ENCODE peak calls at places on chromosomes 1 and 21, in five cellular contexts. Z is left ventricle myocardium inferior, U is HFF-Myc, W is HL-60, I is heart left ventricle. R is an unnamed sample.

GRCh38 chr1:115062542-115063004 is 26.7 kb downstream of the TSPAN2 start:
- DNase-seq in U (no peak), I (peak; percentile 75), Z (peak; percentile 42), W (peak; percentile 96), R (peak; percentile 67)

GRCh38 chr1:70353641-70354331 is 736 bp downstream of the ANKRD13C start:
- DNase-seq in I (peak; percentile 70), Z (no peak), W (peak; percentile 3), U (peak; percentile 33), R (peak; percentile 77)

GRCh38 chr1:170498896-170499295 is 33.1 kb upstream of the GORAB start:
- DNase-seq in U (no peak), Z (no peak), W (no peak), I (no peak), R (no peak)

GRCh38 chr1:100912019-100912418 is 16.1 kb downstream of the SLC30A7 start:
- DNase-seq in Z (no peak), U (no peak), W (no peak), I (no peak), R (no peak)

GRCh38 chr1:203291201-203292096 is 13.9 kb upstream of the BTG2 start:
- DNase-seq in W (no peak), I (no peak), Z (no peak), U (no peak), R (no peak)

GRCh38 chr1:51491166-51491981 is 27.7 kb downstream of the EPS15 start:
- DNase-seq in I (no peak), U (no peak), W (peak; percentile 28), Z (no peak), R (no peak)

GRCh38 chr1:101250656-101251272 is 13.9 kb downstream of the S1PR1 start:
- DNase-seq in Z (no peak), W (no peak), U (no peak), I (no peak), R (no peak)

GRCh38 chr21:45576838-45577737 is 34.8 kb upstream of the SLC19A1 start:
- DNase-seq in W (no peak), Z (peak; percentile 3), U (no peak), I (no peak), R (no peak)

GRCh38 chr1:152347116-152347728 is 12.6 kb downstream of the FLG2 start:
- DNase-seq in I (no peak), W (peak; percentile 47), U (peak; percentile 32), Z (no peak), R (peak; percentile 33)

GRCh38 chr1:2489615-2490014 is 13.5 kb downstream of the PLCH2 start:
- DNase-seq in Z (no peak), I (no peak), W (no peak), U (no peak), R (no peak)

GRCh38 chr1:20588634-20589225 is at the start of gene CDA:
- DNase-seq in Z (peak; percentile 25), I (peak; percentile 62), U (no peak), W (peak; percentile 46), R (no peak)

GRCh38 chr1:167518331-167518700 is at the start of gene CD247:
- DNase-seq in W (no peak), I (no peak), Z (no peak), U (no peak), R (no peak)

GRCh38 chr1:18299441-18300338 is 181.0 kb upstream of the KLHDC7A start:
- DNase-seq in U (no peak), W (no peak), I (peak; percentile 9), Z (no peak), R (no peak)

GRCh38 chr1:1170891-1171550 is 2.7 kb upstream of the TTLL10 start:
- DNase-seq in I (peak; percentile 40), Z (no peak), W (no peak), U (no peak), R (no peak)

GRCh38 chr1:160710531-160711252 is 930 bp downstream of the CD48 start:
- DNase-seq in W (no peak), I (no peak), Z (no peak), U (no peak), R (no peak)
- H3K4me3 ChIP-seq in W (peak overlapping the region; percentile 49), I (no peak overlapping the region), Z (no peak overlapping the region), U (no peak overlapping the region), R (no peak overlapping the region)

DNA sequence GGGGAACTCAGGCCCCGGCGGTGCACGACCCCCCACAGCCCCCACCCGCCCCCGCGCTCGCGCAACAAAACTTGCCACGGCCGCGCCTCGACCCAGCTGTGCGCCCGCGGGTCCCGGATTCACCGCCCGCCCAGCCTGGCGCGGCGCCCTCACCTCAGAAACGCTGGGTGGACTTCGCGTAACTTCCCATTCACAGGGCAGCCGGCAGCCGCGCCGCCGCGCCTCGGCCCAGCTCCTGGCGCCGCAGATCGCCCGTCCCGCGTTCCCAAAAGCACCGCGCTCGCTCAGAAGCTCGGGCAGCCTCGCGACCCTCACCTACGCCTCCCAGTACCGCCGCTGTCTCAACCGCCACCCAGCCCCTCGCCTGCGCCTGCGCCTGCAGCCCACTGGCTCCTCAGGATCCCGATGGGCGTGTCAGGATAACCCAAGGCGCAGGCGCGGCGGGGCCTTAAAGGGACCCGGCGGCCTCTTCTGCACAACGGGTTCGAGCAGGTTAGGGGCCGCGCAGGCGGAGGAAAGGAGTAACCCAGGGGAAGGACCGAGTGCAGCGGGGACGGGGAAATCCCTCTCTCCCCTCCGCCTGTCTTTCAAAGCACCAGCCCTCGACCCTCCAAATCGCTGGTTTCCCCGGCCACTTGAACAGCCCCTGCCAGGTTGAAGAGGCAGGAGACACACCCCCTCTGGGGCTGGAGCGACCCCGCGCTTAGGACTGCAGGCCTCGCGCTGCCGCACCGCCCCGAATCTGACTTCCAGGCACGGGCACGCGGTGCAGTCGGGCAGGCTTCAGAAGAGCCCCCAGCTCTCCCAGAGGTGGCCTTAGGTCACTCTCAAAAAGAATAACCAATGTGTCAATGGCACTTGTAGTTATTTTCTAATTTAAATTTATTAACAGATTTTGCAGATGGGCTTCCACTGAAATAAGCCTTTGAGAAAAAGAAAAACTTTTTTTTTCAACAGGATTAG is at the start of gene NBPF1:
- DNase-seq in W (peak; percentile 95), Z (peak; percentile 96), I (peak; percentile 100), U (peak; percentile 94), R (peak; percentile 90)
- TF ChIP-seq CTCF in W (no peak), Z (no peak), I (no peak), U (no peak), R (peak; percentile 1)

GRCh38 chr1:112707217-112708001 is 482 bp upstream of the RHOC start:
- DNase-seq in I (peak; percentile 93), W (peak; percentile 55), U (peak; percentile 56), Z (peak; percentile 89), R (peak; percentile 60)

GRCh38 chr1:112708489-112708888 is 1.6 kb upstream of the RHOC start:
- DNase-seq in U (no peak), Z (no peak), I (no peak), W (no peak), R (no peak)

GRCh38 chr1:112710159-112710558 is 3.2 kb upstream of the RHOC start:
- DNase-seq in I (no peak), W (no peak), Z (no peak), U (no peak), R (no peak)

GRCh38 chr1:112706505-112707216 is at the start of gene RHOC:
- DNase-seq in W (no peak), I (peak; percentile 89), U (no peak), Z (peak; percentile 80), R (no peak)

GRCh38 chr1:112708002-112708448 is 1.1 kb upstream of the RHOC start:
- DNase-seq in W (no peak), U (no peak), I (no peak), Z (no peak), R (no peak)
- H3K4me3 ChIP-seq in W (no peak overlapping the region), U (no peak overlapping the region), I (no peak overlapping the region), Z (peak overlapping the region; percentile 99), R (no peak overlapping the region)

DNA sequence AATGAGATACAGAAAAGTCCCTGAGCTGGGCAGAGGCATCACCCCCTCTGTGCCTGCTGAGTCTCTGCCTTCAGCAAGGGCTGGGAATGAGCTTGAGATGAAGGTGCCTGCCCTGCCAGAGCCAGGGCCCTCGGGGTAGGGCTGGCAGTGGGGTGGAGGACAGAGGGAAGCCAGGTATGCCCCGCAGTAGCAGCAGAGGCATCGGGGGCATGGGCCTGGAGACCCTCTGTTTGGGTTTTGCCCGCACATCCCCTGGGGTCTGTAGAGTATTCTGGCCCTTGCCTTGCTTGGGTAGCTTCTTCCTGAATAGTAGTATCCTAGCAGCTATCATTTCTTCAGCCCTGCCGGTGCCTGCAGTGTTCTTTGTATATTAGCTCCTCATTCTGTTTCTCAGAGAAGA is 33.0 kb downstream of the QSOX1 start:
- DNase-seq in I (no peak), U (no peak), W (no peak), Z (no peak), R (no peak)
- TF ChIP-seq CTCF in I (no peak), U (no peak), W (no peak), Z (no peak), R (no peak)

DNA sequence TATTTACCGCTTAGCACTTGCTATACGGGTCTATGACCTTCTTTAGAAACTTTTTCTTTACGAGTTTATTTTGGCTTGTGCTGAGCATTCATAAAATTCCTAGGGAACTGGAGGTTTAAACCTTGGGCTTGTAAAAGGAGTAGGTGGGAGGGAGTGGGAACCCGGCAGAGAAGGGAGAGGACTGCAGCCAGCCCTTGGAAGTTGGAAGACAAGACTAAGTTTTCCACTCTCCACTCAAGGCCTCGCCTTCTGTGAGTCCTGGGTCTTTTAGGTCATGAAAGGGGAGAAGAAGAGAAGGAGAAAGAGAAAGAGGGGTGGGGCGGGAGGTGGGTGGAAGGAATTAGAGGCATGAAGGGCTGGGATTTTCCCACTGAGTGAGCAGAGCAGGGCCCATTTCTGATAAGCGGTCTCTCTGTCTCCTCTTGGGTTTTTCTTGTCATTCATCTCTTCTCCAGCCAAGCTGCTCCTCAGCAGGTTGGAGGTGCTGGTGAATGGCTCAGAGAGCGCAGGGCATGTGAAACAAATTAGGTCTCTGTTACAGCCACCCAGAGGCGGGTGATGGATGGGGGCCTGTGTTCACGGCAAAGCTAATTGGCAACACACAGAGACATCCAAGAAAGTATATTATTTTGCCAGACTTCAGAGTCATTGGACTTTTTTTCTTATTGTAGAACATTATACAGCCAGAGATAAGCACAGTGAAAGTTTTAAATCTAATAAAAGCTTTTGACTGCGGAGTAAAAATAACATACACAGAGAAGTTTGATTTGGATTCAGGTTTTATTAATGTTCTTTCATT is 247.3 kb downstream of the FOXD2 start:
- DNase-seq in W (no peak), I (no peak), U (no peak), Z (no peak), R (peak; percentile 9)
- H3K4me3 ChIP-seq in W (no peak overlapping the region), I (no peak overlapping the region), U (no peak overlapping the region), Z (no peak overlapping the region), R (no peak overlapping the region)

DNA sequence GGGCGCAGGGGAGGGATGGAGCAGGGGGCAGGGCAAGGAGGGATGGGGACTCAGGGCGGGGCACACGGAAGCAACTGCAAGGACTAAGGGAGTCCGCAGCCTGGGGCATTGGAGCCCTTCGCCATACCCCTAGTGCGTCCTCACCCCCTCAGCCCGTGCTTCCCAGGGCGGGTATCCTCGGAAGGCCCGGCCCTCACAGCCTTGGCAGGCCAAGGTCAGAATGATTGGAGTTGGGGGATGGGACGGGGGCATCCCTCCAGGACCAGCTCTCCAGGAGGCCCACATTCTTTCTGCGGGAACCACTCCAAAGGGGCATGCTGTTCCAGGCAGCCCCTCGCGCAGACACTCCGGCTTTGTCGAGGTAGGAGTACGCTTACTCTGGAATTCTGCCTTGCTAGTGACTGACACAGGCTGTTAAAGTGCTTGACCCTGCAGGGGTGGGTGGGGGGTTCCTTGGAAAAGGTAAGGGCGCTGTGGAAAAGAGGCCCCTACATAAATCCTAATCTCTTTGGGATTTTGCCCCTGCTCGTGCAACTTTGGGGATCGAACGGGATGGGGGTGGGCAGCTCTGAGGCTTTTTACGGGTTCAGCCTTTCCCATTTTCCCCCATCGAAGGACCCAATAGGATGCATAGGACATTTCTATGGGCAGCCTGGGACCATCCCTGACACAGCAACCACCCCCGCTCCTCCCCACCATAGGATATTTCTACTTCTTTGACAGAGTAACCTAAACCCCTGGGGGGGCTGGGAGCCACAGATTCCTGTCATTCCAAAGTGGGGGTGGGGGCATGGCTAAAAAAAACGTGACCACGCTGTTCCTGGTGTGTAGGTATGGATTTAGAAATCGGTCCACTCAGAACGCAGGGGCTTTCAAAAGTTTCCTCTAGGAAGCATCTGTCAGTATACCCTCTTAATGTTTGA is 744 bp upstream of the TRIM11 start:
- DNase-seq in U (no peak), W (no peak), I (peak; percentile 53), Z (no peak), R (no peak)
- TF ChIP-seq CTCF in U (no peak), W (no peak), I (no peak), Z (no peak), R (no peak)